ENCODE peak calls at places on chromosomes 11 and 22, in nine cellular contexts. One of them, this sample, is unnamed.
A peak's percentile ranks its signal among the peaks of the same experiment; 100 is the strongest.

GRCh38 chr11:75193271-75193670 is 42.4 kb downstream of the SLCO2B1 start:
- DNase-seq in neural progenitor cell: no peak
- DNase-seq in OCI-LY7: no peak
- DNase-seq in fibroblast of pulmonary artery: no peak
- DNase-seq in left ventricle myocardium inferior: no peak
- DNase-seq in HL-60: no peak
- DNase-seq in GM12864: no peak
- DNase-seq in BJ: no peak
- DNase-seq in IMR-90: no peak
- DNase-seq in this sample: no peak

GRCh38 chr11:48001438-48002021 is 21.2 kb downstream of the PTPRJ start:
- DNase-seq in neural progenitor cell: no peak
- DNase-seq in OCI-LY7: peak; percentile 75
- DNase-seq in fibroblast of pulmonary artery: peak; percentile 66
- DNase-seq in left ventricle myocardium inferior: no peak
- DNase-seq in HL-60: no peak
- DNase-seq in GM12864: peak; percentile 39
- DNase-seq in BJ: no peak
- DNase-seq in IMR-90: peak; percentile 94
- DNase-seq in this sample: no peak

GRCh38 chr22:42805998-42806481 is 51.0 kb downstream of the ARFGAP3 start:
- DNase-seq in neural progenitor cell: peak; percentile 31
- DNase-seq in OCI-LY7: no peak
- DNase-seq in fibroblast of pulmonary artery: no peak
- DNase-seq in left ventricle myocardium inferior: no peak
- DNase-seq in HL-60: no peak
- DNase-seq in GM12864: no peak
- DNase-seq in BJ: no peak
- DNase-seq in IMR-90: no peak
- DNase-seq in this sample: no peak

GRCh38 chr11:119340335-119341221 is at the start of gene C1QTNF5:
- DNase-seq in neural progenitor cell: peak; percentile 66
- DNase-seq in OCI-LY7: no peak
- DNase-seq in fibroblast of pulmonary artery: peak; percentile 89
- DNase-seq in left ventricle myocardium inferior: peak; percentile 91
- DNase-seq in HL-60: no peak
- DNase-seq in GM12864: no peak
- DNase-seq in BJ: no peak
- DNase-seq in IMR-90: peak; percentile 57
- DNase-seq in this sample: no peak

GRCh38 chr11:13276454-13276851 is 1.1 kb upstream of the BMAL1 start:
- DNase-seq in neural progenitor cell: no peak
- DNase-seq in OCI-LY7: no peak
- DNase-seq in fibroblast of pulmonary artery: no peak
- DNase-seq in left ventricle myocardium inferior: no peak
- DNase-seq in HL-60: no peak
- DNase-seq in GM12864: no peak
- DNase-seq in BJ: no peak
- DNase-seq in IMR-90: no peak
- DNase-seq in this sample: no peak

GRCh38 chr11:75816561-75817239 is 1.7 kb downstream of the UVRAG start:
- DNase-seq in neural progenitor cell: no peak
- DNase-seq in OCI-LY7: peak; percentile 44
- DNase-seq in fibroblast of pulmonary artery: peak; percentile 19
- DNase-seq in left ventricle myocardium inferior: no peak
- DNase-seq in HL-60: no peak
- DNase-seq in GM12864: no peak
- DNase-seq in BJ: no peak
- DNase-seq in IMR-90: no peak
- DNase-seq in this sample: no peak

GRCh38 chr11:122069946-122070345 is 46.1 kb downstream of the BLID start:
- DNase-seq in neural progenitor cell: peak; percentile 82
- DNase-seq in OCI-LY7: no peak
- DNase-seq in fibroblast of pulmonary artery: peak; percentile 87
- DNase-seq in left ventricle myocardium inferior: peak; percentile 26
- DNase-seq in HL-60: no peak
- DNase-seq in GM12864: no peak
- DNase-seq in BJ: no peak
- DNase-seq in IMR-90: peak; percentile 91
- DNase-seq in this sample: no peak

GRCh38 chr11:5367461-5368074 is 16.0 kb upstream of the OR51M1 start:
- DNase-seq in neural progenitor cell: no peak
- DNase-seq in OCI-LY7: no peak
- DNase-seq in fibroblast of pulmonary artery: peak; percentile 92
- DNase-seq in left ventricle myocardium inferior: no peak
- DNase-seq in HL-60: no peak
- DNase-seq in GM12864: no peak
- DNase-seq in BJ: no peak
- DNase-seq in IMR-90: peak; percentile 93
- DNase-seq in this sample: no peak

GRCh38 chr11:94834931-94835330 is 66.8 kb downstream of the AMOTL1 start:
- DNase-seq in neural progenitor cell: no peak
- DNase-seq in OCI-LY7: no peak
- DNase-seq in fibroblast of pulmonary artery: peak; percentile 44
- DNase-seq in left ventricle myocardium inferior: no peak
- DNase-seq in HL-60: no peak
- DNase-seq in GM12864: no peak
- DNase-seq in BJ: no peak
- DNase-seq in IMR-90: peak; percentile 47
- DNase-seq in this sample: no peak

GRCh38 chr22:31448382-31448781 is 41.3 kb downstream of the EIF4ENIF1 start:
- DNase-seq in neural progenitor cell: no peak
- DNase-seq in OCI-LY7: no peak
- DNase-seq in fibroblast of pulmonary artery: no peak
- DNase-seq in left ventricle myocardium inferior: no peak
- DNase-seq in HL-60: no peak
- DNase-seq in GM12864: no peak
- DNase-seq in BJ: no peak
- DNase-seq in IMR-90: no peak
- DNase-seq in this sample: no peak

GRCh38 chr11:77103319-77103718 is 679 bp downstream of the OMP start:
- DNase-seq in neural progenitor cell: no peak
- DNase-seq in OCI-LY7: no peak
- DNase-seq in fibroblast of pulmonary artery: no peak
- DNase-seq in left ventricle myocardium inferior: no peak
- DNase-seq in HL-60: no peak
- DNase-seq in GM12864: no peak
- DNase-seq in BJ: no peak
- DNase-seq in IMR-90: no peak
- DNase-seq in this sample: no peak

GRCh38 chr11:72556433-72556832 is 117.8 kb downstream of the PDE2A start:
- DNase-seq in neural progenitor cell: peak; percentile 1
- DNase-seq in OCI-LY7: no peak
- DNase-seq in fibroblast of pulmonary artery: no peak
- DNase-seq in left ventricle myocardium inferior: no peak
- DNase-seq in HL-60: no peak
- DNase-seq in GM12864: no peak
- DNase-seq in BJ: no peak
- DNase-seq in IMR-90: no peak
- DNase-seq in this sample: no peak

GRCh38 chr11:72548481-72548880 is 114.2 kb upstream of the CLPB start:
- DNase-seq in neural progenitor cell: no peak
- DNase-seq in OCI-LY7: no peak
- DNase-seq in fibroblast of pulmonary artery: no peak
- DNase-seq in left ventricle myocardium inferior: no peak
- DNase-seq in HL-60: no peak
- DNase-seq in GM12864: no peak
- DNase-seq in BJ: no peak
- DNase-seq in IMR-90: no peak
- DNase-seq in this sample: no peak

GRCh38 chr11:72552399-72552910 is 118.1 kb upstream of the CLPB start:
- DNase-seq in neural progenitor cell: no peak
- DNase-seq in OCI-LY7: no peak
- DNase-seq in fibroblast of pulmonary artery: no peak
- DNase-seq in left ventricle myocardium inferior: no peak
- DNase-seq in HL-60: no peak
- DNase-seq in GM12864: no peak
- DNase-seq in BJ: no peak
- DNase-seq in IMR-90: no peak
- DNase-seq in this sample: no peak

GRCh38 chr11:72551571-72551970 is 117.2 kb upstream of the CLPB start:
- DNase-seq in neural progenitor cell: no peak
- DNase-seq in OCI-LY7: no peak
- DNase-seq in fibroblast of pulmonary artery: no peak
- DNase-seq in left ventricle myocardium inferior: no peak
- DNase-seq in HL-60: no peak
- DNase-seq in GM12864: no peak
- DNase-seq in BJ: no peak
- DNase-seq in IMR-90: no peak
- DNase-seq in this sample: no peak

DNA sequence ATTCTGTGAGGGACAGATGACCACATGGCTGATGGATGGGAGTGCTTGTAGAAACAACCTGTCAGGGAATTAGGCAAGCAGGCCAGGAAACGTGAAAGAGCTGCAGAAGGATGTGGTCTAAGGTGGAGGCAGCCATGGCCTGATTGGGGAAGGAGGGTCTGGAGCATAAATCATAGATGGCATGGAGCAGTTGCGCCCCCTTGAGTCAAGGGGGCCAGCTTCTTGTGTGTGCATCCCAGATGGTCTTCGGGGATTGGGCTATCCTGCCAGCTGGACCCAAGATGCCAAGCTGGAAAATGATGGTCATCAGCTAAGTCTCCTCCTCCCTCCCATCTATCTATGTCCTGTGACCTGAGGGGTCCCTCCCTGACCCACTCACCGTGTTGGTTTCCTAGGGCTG is 119.4 kb upstream of the CLPB start:
- DNase-seq in neural progenitor cell: peak; percentile 36
- DNase-seq in OCI-LY7: peak; percentile 29
- DNase-seq in fibroblast of pulmonary artery: peak; percentile 12
- DNase-seq in left ventricle myocardium inferior: no peak
- DNase-seq in HL-60: peak; percentile 10
- DNase-seq in GM12864: no peak
- DNase-seq in BJ: no peak
- DNase-seq in IMR-90: no peak
- DNase-seq in this sample: no peak
- TF ChIP-seq CTCF in neural progenitor cell: peak; percentile 43
- TF ChIP-seq CTCF in OCI-LY7: peak; percentile 69
- TF ChIP-seq CTCF in fibroblast of pulmonary artery: peak; percentile 10
- TF ChIP-seq CTCF in left ventricle myocardium inferior: peak; percentile 23
- TF ChIP-seq CTCF in HL-60: no peak
- TF ChIP-seq CTCF in GM12864: peak; percentile 62
- TF ChIP-seq CTCF in BJ: no peak
- TF ChIP-seq CTCF in IMR-90: no peak
- TF ChIP-seq CTCF in this sample: peak; percentile 45

DNA sequence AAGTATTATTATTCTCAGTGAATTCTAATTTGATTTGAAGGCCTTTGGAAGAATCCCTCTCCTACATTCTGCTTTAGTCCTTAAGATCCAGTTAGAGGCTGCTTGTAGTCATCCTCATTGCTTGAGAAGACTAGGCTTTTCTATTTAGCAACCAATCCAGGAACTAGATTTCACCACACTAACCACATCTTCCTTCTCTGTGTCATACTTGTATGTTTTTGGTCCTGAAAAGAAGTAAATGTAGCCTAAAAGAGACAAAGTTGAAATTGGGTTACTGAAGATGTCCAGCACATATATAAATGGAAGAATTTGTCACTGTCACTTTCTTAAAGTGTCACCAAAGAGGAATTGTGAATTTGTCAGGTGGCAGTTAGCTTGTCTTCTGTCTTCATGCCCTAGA is 46.6 kb upstream of the MMP7 start:
- DNase-seq in neural progenitor cell: no peak
- DNase-seq in OCI-LY7: no peak
- DNase-seq in fibroblast of pulmonary artery: peak; percentile 24
- DNase-seq in left ventricle myocardium inferior: no peak
- DNase-seq in HL-60: peak; percentile 22
- DNase-seq in GM12864: no peak
- DNase-seq in BJ: no peak
- DNase-seq in IMR-90: peak; percentile 46
- DNase-seq in this sample: no peak
- H3K4me3 ChIP-seq in neural progenitor cell: no peak overlapping the region
- H3K4me3 ChIP-seq in OCI-LY7: no peak overlapping the region
- H3K4me3 ChIP-seq in fibroblast of pulmonary artery: no peak overlapping the region
- H3K4me3 ChIP-seq in left ventricle myocardium inferior: no peak overlapping the region
- H3K4me3 ChIP-seq in HL-60: no peak overlapping the region
- H3K4me3 ChIP-seq in GM12864: no peak overlapping the region
- H3K4me3 ChIP-seq in BJ: no peak overlapping the region
- H3K4me3 ChIP-seq in IMR-90: no peak overlapping the region
- H3K4me3 ChIP-seq in this sample: no peak overlapping the region

GRCh38 chr22:36404436-36404835 is 16.7 kb upstream of the MYH9 start:
- DNase-seq in neural progenitor cell: no peak
- DNase-seq in OCI-LY7: no peak
- DNase-seq in fibroblast of pulmonary artery: no peak
- DNase-seq in left ventricle myocardium inferior: no peak
- DNase-seq in HL-60: no peak
- DNase-seq in GM12864: no peak
- DNase-seq in BJ: no peak
- DNase-seq in IMR-90: no peak
- DNase-seq in this sample: no peak

GRCh38 chr22:36405221-36405631 is 17.5 kb upstream of the MYH9 start:
- DNase-seq in neural progenitor cell: no peak
- DNase-seq in OCI-LY7: peak; percentile 55
- DNase-seq in fibroblast of pulmonary artery: no peak
- DNase-seq in left ventricle myocardium inferior: no peak
- DNase-seq in HL-60: no peak
- DNase-seq in GM12864: no peak
- DNase-seq in BJ: no peak
- DNase-seq in IMR-90: no peak
- DNase-seq in this sample: no peak

GRCh38 chr22:36406721-36407120 is 19.0 kb upstream of the MYH9 start:
- DNase-seq in neural progenitor cell: no peak
- DNase-seq in OCI-LY7: no peak
- DNase-seq in fibroblast of pulmonary artery: no peak
- DNase-seq in left ventricle myocardium inferior: no peak
- DNase-seq in HL-60: no peak
- DNase-seq in GM12864: no peak
- DNase-seq in BJ: no peak
- DNase-seq in IMR-90: no peak
- DNase-seq in this sample: no peak

GRCh38 chr22:36406139-36406538 is 18.4 kb upstream of the MYH9 start:
- DNase-seq in neural progenitor cell: no peak
- DNase-seq in OCI-LY7: no peak
- DNase-seq in fibroblast of pulmonary artery: no peak
- DNase-seq in left ventricle myocardium inferior: no peak
- DNase-seq in HL-60: no peak
- DNase-seq in GM12864: no peak
- DNase-seq in BJ: no peak
- DNase-seq in IMR-90: no peak
- DNase-seq in this sample: no peak

DNA sequence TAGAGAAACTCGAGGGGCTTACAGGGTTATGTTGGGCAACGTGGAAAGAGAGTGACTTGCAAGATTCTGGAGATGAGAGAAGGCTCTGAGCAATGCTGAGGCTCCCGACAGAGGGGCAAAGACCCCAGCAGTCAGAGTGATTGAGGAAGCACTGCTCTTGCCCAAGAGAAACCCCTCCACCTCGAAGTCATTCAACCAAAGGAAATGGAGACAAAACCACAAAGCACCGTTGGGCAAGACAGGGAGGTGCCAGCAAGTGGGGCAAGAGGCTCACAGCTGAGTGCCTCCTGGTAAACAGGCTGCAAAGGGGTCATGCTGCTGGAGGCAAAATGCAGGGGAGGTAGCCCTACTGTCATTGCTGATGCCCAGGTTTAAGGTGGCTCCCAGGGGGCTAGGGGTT is 17.9 kb upstream of the MYH9 start:
- DNase-seq in neural progenitor cell: no peak
- DNase-seq in OCI-LY7: peak; percentile 88
- DNase-seq in fibroblast of pulmonary artery: peak; percentile 61
- DNase-seq in left ventricle myocardium inferior: no peak
- DNase-seq in HL-60: peak; percentile 86
- DNase-seq in GM12864: no peak
- DNase-seq in BJ: no peak
- DNase-seq in IMR-90: no peak
- DNase-seq in this sample: no peak
- TF ChIP-seq CTCF in neural progenitor cell: no peak
- TF ChIP-seq CTCF in OCI-LY7: peak; percentile 41
- TF ChIP-seq CTCF in fibroblast of pulmonary artery: no peak
- TF ChIP-seq CTCF in left ventricle myocardium inferior: no peak
- TF ChIP-seq CTCF in HL-60: no peak
- TF ChIP-seq CTCF in GM12864: no peak
- TF ChIP-seq CTCF in BJ: no peak
- TF ChIP-seq CTCF in IMR-90: no peak
- TF ChIP-seq CTCF in this sample: no peak

GRCh38 chr11:133928628-133929059 is 28.1 kb downstream of the IGSF9B start:
- DNase-seq in neural progenitor cell: no peak
- DNase-seq in OCI-LY7: no peak
- DNase-seq in fibroblast of pulmonary artery: no peak
- DNase-seq in left ventricle myocardium inferior: no peak
- DNase-seq in HL-60: peak; percentile 5
- DNase-seq in GM12864: no peak
- DNase-seq in BJ: no peak
- DNase-seq in IMR-90: no peak
- DNase-seq in this sample: no peak
- H3K4me3 ChIP-seq in neural progenitor cell: no peak overlapping the region
- H3K4me3 ChIP-seq in OCI-LY7: no peak overlapping the region
- H3K4me3 ChIP-seq in fibroblast of pulmonary artery: no peak overlapping the region
- H3K4me3 ChIP-seq in left ventricle myocardium inferior: no peak overlapping the region
- H3K4me3 ChIP-seq in HL-60: no peak overlapping the region
- H3K4me3 ChIP-seq in GM12864: no peak overlapping the region
- H3K4me3 ChIP-seq in BJ: no peak overlapping the region
- H3K4me3 ChIP-seq in IMR-90: no peak overlapping the region
- H3K4me3 ChIP-seq in this sample: no peak overlapping the region